ENCODE peak calls at places on chromosomes 11 and 22, in seven cellular contexts. M is AG09309, K is PC-3, J is thoracic aorta, I is cardiac fibroblast, F is AG04450, Q is psoas muscle. B is an unnamed sample.

GRCh38 chr22:30970356-30970746 is 1.3 kb downstream of the TUG1 start:
- DNase-seq in M (no peak), K (no peak), J (no peak), I (no peak), F (no peak), Q (no peak), B (no peak)

GRCh38 chr11:34495724-34496377 is 17.7 kb downstream of the ELF5 start:
- DNase-seq in M (no peak), K (peak; percentile 78), J (no peak), I (no peak), F (no peak), Q (no peak), B (no peak)

GRCh38 chr11:59523541-59523940 is 12.2 kb downstream of the OR4D9 start:
- DNase-seq in M (no peak), K (peak; percentile 17), J (no peak), I (no peak), F (no peak), Q (no peak), B (no peak)

GRCh38 chr22:19105456-19105855 is 16.8 kb downstream of the DGCR2 start:
- DNase-seq in M (no peak), K (no peak), J (no peak), I (no peak), F (no peak), Q (peak; percentile 55), B (no peak)

GRCh38 chr22:34943830-34944229 is 122.1 kb upstream of the ISX start:
- DNase-seq in M (no peak), K (no peak), J (no peak), I (no peak), F (no peak), Q (no peak), B (no peak)

GRCh38 chr11:26286472-26287066 is 45.4 kb upstream of the ANO3 start:
- DNase-seq in M (no peak), K (peak; percentile 20), J (no peak), I (peak; percentile 56), F (no peak), Q (no peak), B (no peak)

GRCh38 chr11:85088286-85088685 is 538.9 kb downstream of the DLG2 start:
- DNase-seq in M (no peak), K (peak; percentile 54), J (no peak), I (peak; percentile 29), F (peak; percentile 27), Q (no peak), B (no peak)

GRCh38 chr11:116176484-116177005 is 596.2 kb downstream of the BUD13 start:
- DNase-seq in M (no peak), K (no peak), J (no peak), I (no peak), F (no peak), Q (no peak), B (no peak)

GRCh38 chr11:73269353-73270088 is 2.6 kb upstream of the P2RY6 start:
- DNase-seq in M (no peak), K (peak; percentile 88), J (no peak), I (no peak), F (no peak), Q (no peak), B (no peak)

GRCh38 chr22:31944700-31945477 is 554 bp downstream of the YWHAH start:
- DNase-seq in M (no peak), K (peak; percentile 17), J (no peak), I (no peak), F (no peak), Q (peak; percentile 80), B (peak; percentile 58)

GRCh38 chr11:130478204-130478701 is 29.8 kb downstream of the ADAMTS15 start:
- DNase-seq in M (peak; percentile 71), K (peak; percentile 79), J (peak; percentile 47), I (peak; percentile 95), F (peak; percentile 88), Q (peak; percentile 87), B (no peak)

GRCh38 chr11:113311536-113311935 is 2.8 kb upstream of the TTC12 start:
- DNase-seq in M (no peak), K (no peak), J (no peak), I (peak; percentile 16), F (no peak), Q (no peak), B (no peak)

GRCh38 chr11:118295199-118295598 is 9.3 kb upstream of the CD3E start:
- DNase-seq in M (no peak), K (no peak), J (no peak), I (no peak), F (no peak), Q (no peak), B (no peak)

GRCh38 chr11:9187616-9188015 is 77.5 kb downstream of the DENND5A start:
- DNase-seq in M (no peak), K (no peak), J (no peak), I (no peak), F (no peak), Q (no peak), B (no peak)

GRCh38 chr11:6618117-6619020 is 853 bp downstream of the TPP1 start:
- DNase-seq in M (peak; percentile 44), K (peak; percentile 54), J (no peak), I (peak; percentile 65), F (peak; percentile 59), Q (peak; percentile 51), B (peak; percentile 74)

GRCh38 chr11:832529-833113 is at the start of gene CD151:
- DNase-seq in M (no peak), K (peak; percentile 60), J (no peak), I (peak; percentile 46), F (no peak), Q (peak; percentile 72), B (no peak)

GRCh38 chr11:1564535-1565172 is 7.4 kb downstream of the DUSP8 start:
- DNase-seq in M (peak; percentile 32), K (peak; percentile 33), J (peak; percentile 67), I (peak; percentile 83), F (peak; percentile 83), Q (peak; percentile 75), B (no peak)

GRCh38 chr22:23068096-23068831 is 2.1 kb upstream of the GNAZ start:
- DNase-seq in M (no peak), K (no peak), J (no peak), I (no peak), F (no peak), Q (peak; percentile 39), B (peak; percentile 30)

GRCh38 chr11:32615422-32615821 is 31.8 kb downstream of the EIF3M start:
- DNase-seq in M (no peak), K (peak; percentile 28), J (no peak), I (peak; percentile 53), F (no peak), Q (no peak), B (no peak)

GRCh38 chr22:28025866-28026575 is 107.0 kb upstream of the PITPNB start:
- DNase-seq in M (no peak), K (no peak), J (no peak), I (no peak), F (no peak), Q (no peak), B (no peak)

DNA sequence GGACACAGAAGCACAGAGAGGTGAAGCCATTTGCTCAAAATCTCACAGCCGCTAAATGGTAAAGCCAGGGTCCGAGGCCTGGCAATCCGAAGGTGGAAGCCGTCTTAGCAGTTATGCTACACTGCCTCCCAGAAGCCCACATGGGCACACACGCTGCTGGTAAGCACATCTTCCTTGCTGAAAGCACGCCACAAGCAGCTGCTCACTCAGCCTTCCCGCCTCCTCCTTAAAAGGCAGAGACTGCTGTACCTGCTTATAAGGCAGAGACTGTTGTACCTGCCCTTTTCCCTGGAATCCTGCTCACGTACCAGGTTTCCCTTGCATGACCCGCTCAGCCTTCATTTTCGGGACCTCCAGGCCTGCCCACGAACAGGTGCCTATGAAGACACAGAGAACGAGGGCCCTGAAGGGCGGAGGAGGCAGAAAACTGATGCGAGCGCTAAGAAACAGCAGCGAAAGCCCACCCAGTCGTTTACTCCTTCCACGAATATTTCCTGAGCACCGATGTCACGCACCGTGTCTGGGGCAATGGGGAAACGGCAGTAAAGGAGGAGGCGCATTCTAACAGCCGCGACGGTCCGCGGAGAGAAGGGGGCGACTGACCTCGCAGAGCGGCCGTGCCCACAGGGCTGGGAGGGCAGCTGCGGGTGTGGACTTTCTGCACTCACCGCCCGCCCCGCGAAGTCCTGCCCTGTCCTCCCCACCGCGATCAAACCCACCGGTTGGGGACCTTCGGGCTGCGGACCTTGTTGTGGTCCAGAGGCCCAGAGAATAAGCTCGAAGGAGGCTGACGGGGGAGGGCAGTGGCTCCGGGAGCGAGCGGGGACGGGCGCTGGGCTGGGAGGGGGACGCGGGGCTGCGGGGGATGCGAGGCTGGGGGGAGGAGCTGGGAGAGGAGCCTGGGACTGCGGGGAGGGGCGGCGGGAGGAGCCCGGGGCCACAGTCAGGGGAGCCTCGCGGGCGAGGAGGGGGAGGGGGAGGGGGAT is 12.9 kb downstream of the SPATA19 start:
- DNase-seq in M (no peak), K (no peak), J (no peak), I (no peak), F (no peak), Q (no peak), B (no peak)
- H3K4me3 ChIP-seq in M (no peak overlapping the region), K (no peak overlapping the region), J (no peak overlapping the region), I (no peak overlapping the region), F (no peak overlapping the region), Q (no peak overlapping the region), B (no peak overlapping the region)

GRCh38 chr22:29553391-29554224 is at the start of gene THOC5:
- DNase-seq in M (peak; percentile 81), K (peak; percentile 90), J (peak; percentile 74), I (peak; percentile 96), F (peak; percentile 84), Q (peak; percentile 98), B (peak; percentile 88)
- TF ChIP-seq CTCF in M (peak; percentile 71), K (peak; percentile 79), J (peak; percentile 53), I (peak; percentile 72), F (peak; percentile 74), Q (peak; percentile 70), B (peak; percentile 87)

DNA sequence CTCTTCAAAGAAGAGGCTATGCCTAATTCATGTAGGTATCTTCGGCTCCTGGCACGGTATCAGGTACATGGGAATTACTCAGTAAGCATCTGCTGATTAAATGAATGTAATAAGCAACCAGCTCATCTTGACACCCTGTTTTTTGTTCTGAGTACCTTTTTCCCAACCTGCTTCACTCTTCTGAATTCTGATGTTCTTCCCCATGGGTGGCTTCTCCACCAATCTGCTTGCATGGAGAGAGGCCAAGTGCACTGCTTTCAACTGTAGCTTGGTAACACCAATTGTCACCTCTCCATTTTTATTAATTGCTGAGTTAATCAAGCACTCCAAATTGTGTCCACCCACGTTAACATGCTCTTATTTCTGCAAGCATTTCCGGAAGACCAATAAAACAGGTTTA is 40.5 kb downstream of the LARGE1 start:
- DNase-seq in M (no peak), K (no peak), J (no peak), I (no peak), F (no peak), Q (no peak), B (no peak)
- H3K4me3 ChIP-seq in M (no peak overlapping the region), K (no peak overlapping the region), J (no peak overlapping the region), I (no peak overlapping the region), F (no peak overlapping the region), Q (no peak overlapping the region), B (no peak overlapping the region)

DNA sequence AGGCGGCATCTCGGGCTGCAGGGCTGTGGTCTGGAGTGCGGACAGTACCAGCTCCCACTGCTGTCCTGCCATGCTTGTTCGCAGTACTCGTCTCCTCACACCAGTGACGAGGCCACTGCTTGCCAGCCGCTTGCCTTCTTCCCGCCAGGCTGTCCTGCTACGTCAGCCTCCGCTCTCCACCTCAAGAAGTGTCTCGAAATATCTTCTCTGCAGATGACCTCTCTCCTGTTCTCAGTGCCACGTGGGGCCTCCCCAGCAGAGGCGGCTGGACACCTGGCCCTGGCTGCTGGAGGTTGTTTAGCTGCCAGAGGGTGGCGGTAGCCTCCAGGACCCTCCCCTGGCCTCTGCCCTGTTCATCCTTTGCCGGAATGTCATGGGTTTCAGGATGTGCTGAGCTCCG is 3.1 kb upstream of the CCDC188 start:
- DNase-seq in M (no peak), K (no peak), J (no peak), I (no peak), F (no peak), Q (no peak), B (no peak)
- TF ChIP-seq CTCF in M (no peak), K (peak; percentile 13), J (no peak), I (no peak), F (no peak), Q (no peak), B (no peak)

GRCh38 chr11:30984827-30985226 is 384.7 kb downstream of the DCDC1 start:
- DNase-seq in M (no peak), K (no peak), J (no peak), I (peak; percentile 47), F (no peak), Q (no peak), B (no peak)
- H3K4me3 ChIP-seq in M (no peak overlapping the region), K (no peak overlapping the region), J (no peak overlapping the region), I (no peak overlapping the region), F (no peak overlapping the region), Q (no peak overlapping the region), B (no peak overlapping the region)